ENCODE peak calls at places on chromosomes 16 and 17, in six cellular contexts. R is EL, L is PC-3, S is fibroblast of mammary gland, J is testis, D is adipocyte. T is an unnamed sample.

GRCh38 chr17:14923981-14924380 is 341.1 kb downstream of the PMP22 start:
- DNase-seq in R (peak), S (peak), L (no peak), D (peak), J (no peak), T (no peak)

GRCh38 chr17:7717756-7718350 is 309 bp downstream of the DNAH2 start:
- DNase-seq in S (no peak), L (no peak), J (no peak), R (no peak), D (peak), T (no peak)

GRCh38 chr16:3591991-3592390 is 14.8 kb upstream of the NLRC3 start:
- DNase-seq in J (no peak), R (no peak), S (no peak), D (no peak), L (no peak), T (no peak)

GRCh38 chr16:23948949-23949392 is 113.2 kb downstream of the PRKCB start:
- DNase-seq in J (no peak), R (no peak), L (no peak), D (no peak), S (no peak), T (no peak)

GRCh38 chr17:6915620-6916019 is 80.2 kb upstream of the ALOX12 start:
- DNase-seq in R (no peak), L (no peak), S (no peak), J (no peak), D (no peak), T (no peak)

GRCh38 chr17:17402558-17402957 is 74.2 kb upstream of the MED9 start:
- DNase-seq in L (peak), R (peak), S (no peak), D (no peak), J (no peak), T (no peak)

GRCh38 chr17:18344021-18344420 is 19.3 kb downstream of the SHMT1 start:
- DNase-seq in L (no peak), S (no peak), D (no peak), R (no peak), J (no peak), T (no peak)

GRCh38 chr16:50318796-50319578 is 49.8 kb downstream of the BRD7 start:
- DNase-seq in L (peak), D (no peak), R (no peak), S (no peak), J (no peak), T (no peak)

GRCh38 chr17:68239967-68240366 is 7.9 kb upstream of the AMZ2 start:
- DNase-seq in L (no peak), S (no peak), D (no peak), J (no peak), R (no peak), T (no peak)

GRCh38 chr16:50310308-50311133 is 44.2 kb downstream of the ADCY7 start:
- DNase-seq in J (no peak), D (no peak), S (no peak), R (no peak), L (no peak), T (no peak)

GRCh38 chr17:50949128-50950001 is 83.2 kb upstream of the TOB1 start:
- DNase-seq in L (no peak), R (no peak), J (no peak), S (no peak), D (no peak), T (no peak)

GRCh38 chr16:24541534-24541933 is 2.2 kb downstream of the RBBP6 start:
- DNase-seq in S (no peak), J (no peak), L (no peak), D (no peak), R (no peak), T (no peak)

GRCh38 chr17:33039874-33040273 is 48.2 kb downstream of the SPACA3 start:
- DNase-seq in D (peak), S (peak), R (peak), J (no peak), L (peak), T (peak)

GRCh38 chr16:4904942-4905615 is 31.9 kb downstream of the PPL start:
- DNase-seq in J (no peak), S (no peak), D (no peak), L (no peak), R (no peak), T (no peak)

GRCh38 chr16:67105251-67105650 is 4.5 kb upstream of the PHAF1 start:
- DNase-seq in D (no peak), S (no peak), J (no peak), L (no peak), R (no peak), T (no peak)

GRCh38 chr17:3866269-3866668 is 20.2 kb upstream of the NCBP3 start:
- DNase-seq in S (no peak), R (no peak), D (no peak), J (no peak), L (no peak), T (no peak)

GRCh38 chr17:63070031-63070430 is 104.0 kb downstream of the TANC2 start:
- DNase-seq in S (no peak), D (peak), R (no peak), J (no peak), L (no peak), T (no peak)

GRCh38 chr17:77571562-77571981 is 386.9 kb upstream of the TNRC6C start:
- DNase-seq in D (peak), L (no peak), J (peak), S (no peak), R (no peak), T (peak)

GRCh38 chr16:58814348-58814801 is 80.3 kb upstream of the GOT2 start:
- DNase-seq in L (peak), R (peak), S (peak), J (peak), D (peak), T (peak)

GRCh38 chr16:29126621-29127020 is 141.8 kb downstream of the LAT start:
- DNase-seq in L (no peak), D (no peak), R (no peak), S (no peak), J (no peak), T (no peak)

GRCh38 chr17:65515959-65516948 is 45.2 kb downstream of the AXIN2 start:
- DNase-seq in L (no peak), J (no peak), S (no peak), R (no peak), D (peak), T (peak)

GRCh38 chr16:84897911-84898377 is 78.2 kb downstream of the CRISPLD2 start:
- DNase-seq in D (no peak), S (no peak), R (no peak), J (peak), L (no peak), T (no peak)

T was measured in AG20443.